ENCODE peak calls at places on chromosomes 5 and 9, in seven cellular contexts. Y is upper lobe of right lung, K is H9, W is HuH-7.5, E is putamen, T is HEK293T, C is kidney tubule cell. P is an unnamed sample.

GRCh38 chr5:173474881-173475287 is 141.6 kb downstream of the BOD1 start:
- DNase-seq in Y (no peak), W (no peak), C (peak; percentile 18), T (no peak), E (no peak), K (no peak), P (no peak)

GRCh38 chr5:91219141-91219802 is 163.8 kb downstream of the ARRDC3 start:
- DNase-seq in T (no peak), W (peak; percentile 23), K (no peak), E (no peak), C (peak; percentile 37), Y (no peak), P (peak; percentile 33)

GRCh38 chr9:134607971-134608370 is 33.6 kb upstream of the COL5A1 start:
- DNase-seq in Y (no peak), K (no peak), W (no peak), E (no peak), C (no peak), T (no peak), P (no peak)

GRCh38 chr5:11684607-11685006 is 219.6 kb downstream of the CTNND2 start:
- DNase-seq in T (no peak), W (no peak), E (no peak), K (no peak), C (no peak), Y (no peak), P (no peak)

GRCh38 chr5:81121836-81122235 is 111.3 kb upstream of the CKMT2 start:
- DNase-seq in W (no peak), K (no peak), C (no peak), E (no peak), T (no peak), Y (no peak), P (no peak)

GRCh38 chr5:154318691-154319090 is 127.1 kb upstream of the SAP30L start:
- DNase-seq in Y (no peak), E (no peak), T (no peak), C (no peak), K (no peak), W (no peak), P (no peak)

GRCh38 chr9:69715825-69716224 is 43.7 kb upstream of the APBA1 start:
- DNase-seq in Y (no peak), T (no peak), K (no peak), W (no peak), C (no peak), E (no peak), P (no peak)

GRCh38 chr9:135678236-135679017 is 15.3 kb downstream of the LCN9 start:
- DNase-seq in T (no peak), K (no peak), C (no peak), E (no peak), Y (no peak), W (no peak), P (no peak)

GRCh38 chr9:8683496-8683895 is 883.9 kb upstream of the DMAC1 start:
- DNase-seq in E (no peak), Y (no peak), W (no peak), T (no peak), C (no peak), K (no peak), P (no peak)

GRCh38 chr9:18905033-18905882 is 127.8 kb downstream of the SAXO1 start:
- DNase-seq in T (no peak), C (peak; percentile 79), E (no peak), W (no peak), Y (no peak), K (no peak), P (no peak)

GRCh38 chr9:17824191-17824926 is 245.5 kb downstream of the SH3GL2 start:
- DNase-seq in W (no peak), T (no peak), E (no peak), C (no peak), Y (no peak), K (no peak), P (no peak)

GRCh38 chr5:109844148-109844547 is 154.4 kb downstream of the MAN2A1 start:
- DNase-seq in W (no peak), C (no peak), K (no peak), T (no peak), Y (no peak), E (no peak), P (peak; percentile 27)

GRCh38 chr9:2602704-2603116 is 18.9 kb upstream of the VLDLR start:
- DNase-seq in T (no peak), E (no peak), K (no peak), Y (no peak), W (no peak), C (peak; percentile 9), P (peak; percentile 18)

GRCh38 chr9:98081477-98082219 is 25.1 kb downstream of the NANS start:
- DNase-seq in W (no peak), E (no peak), K (no peak), C (peak; percentile 87), Y (peak; percentile 72), T (no peak), P (no peak)

GRCh38 chr5:14665949-14666741 is 1.6 kb downstream of the OTULIN start:
- DNase-seq in T (peak; percentile 46), W (peak; percentile 34), E (no peak), K (no peak), C (peak; percentile 55), Y (peak; percentile 64), P (peak; percentile 43)

GRCh38 chr5:1003296-1003937 is 5.2 kb upstream of the NKD2 start:
- DNase-seq in Y (peak; percentile 75), C (peak; percentile 81), K (no peak), E (no peak), W (no peak), T (no peak), P (no peak)

GRCh38 chr9:128555180-128555721 is 2.9 kb downstream of the SPTAN1 start:
- DNase-seq in Y (no peak), K (peak; percentile 37), E (no peak), C (peak; percentile 83), W (peak; percentile 83), T (peak; percentile 40), P (peak; percentile 48)

GRCh38 chr5:143635146-143635752 is 176.7 kb upstream of the HMHB1 start:
- DNase-seq in W (no peak), K (no peak), Y (no peak), C (peak; percentile 36), E (no peak), T (no peak), P (no peak)